ENCODE peak calls at places on chromosomes 13 and 19, in eight cellular contexts. R, F, Y, I, O, C, S and H are unnamed samples.

GRCh38 chr19:18488838-18489626 is 32.8 kb downstream of the ELL start:
- DNase-seq in R (peak), F (no peak), Y (no peak), I (no peak), O (peak), C (no peak), S (peak), H (no peak)

GRCh38 chr13:75357576-75358295 is 124.2 kb downstream of the TBC1D4 start:
- DNase-seq in R (peak), F (peak), Y (no peak), I (no peak), O (no peak), C (no peak), S (peak), H (peak)

GRCh38 chr13:20424959-20425358 is 100.7 kb downstream of the CRYL1 start:
- DNase-seq in R (no peak), F (no peak), Y (no peak), I (no peak), O (no peak), C (no peak), S (no peak), H (peak)

GRCh38 chr13:111531505-111531904 is 211.1 kb downstream of the TEX29 start:
- DNase-seq in R (no peak), F (peak), Y (no peak), I (no peak), O (no peak), C (no peak), S (peak), H (no peak)

GRCh38 chr13:29429496-29429895 is 166.0 kb downstream of the SLC7A1 start:
- DNase-seq in R (no peak), F (no peak), Y (no peak), I (peak), O (no peak), C (no peak), S (no peak), H (no peak)

GRCh38 chr19:12796146-12797071 is 5.1 kb downstream of the JUNB start:
- DNase-seq in R (peak), F (peak), Y (no peak), I (no peak), O (peak), C (peak), S (peak), H (peak)

GRCh38 chr13:50589651-50590054 is 253.8 kb downstream of the DLEU7 start:
- DNase-seq in R (no peak), F (peak), Y (peak), I (peak), O (no peak), C (no peak), S (no peak), H (peak)

GRCh38 chr13:20964904-20965303 is 62.4 kb upstream of the XPO4 start:
- DNase-seq in R (no peak), F (no peak), Y (peak), I (no peak), O (no peak), C (no peak), S (no peak), H (no peak)

GRCh38 chr19:48370955-48371354 is 6.8 kb downstream of the SYNGR4 start:
- DNase-seq in R (no peak), F (no peak), Y (no peak), I (no peak), O (no peak), C (no peak), S (no peak), H (no peak)
- H3K4me3 ChIP-seq in R (no peak), F (no peak), Y (no peak), I (no peak), O (no peak), C (no peak), S (no peak), H (no peak)

GRCh38 chr19:48364564-48365363 is 597 bp downstream of the SYNGR4 start:
- DNase-seq in R (no peak), F (no peak), Y (no peak), I (no peak), O (no peak), C (no peak), S (no peak), H (no peak)
- H3K4me3 ChIP-seq in R (peak), F (peak), Y (peak), I (peak), O (peak), C (no peak), S (no peak), H (peak)

GRCh38 chr13:33193428-33193974 is 92.1 kb downstream of the STARD13 start:
- DNase-seq in R (no peak), F (no peak), Y (no peak), I (no peak), O (no peak), C (no peak), S (no peak), H (peak)
- H3K4me3 ChIP-seq in R (no peak), F (no peak), Y (no peak), I (no peak), O (no peak), C (no peak), S (no peak), H (no peak)

GRCh38 chr19:48806818-48807589 is 3.8 kb downstream of the BCAT2 start:
- DNase-seq in R (peak), F (no peak), Y (no peak), I (no peak), O (no peak), C (no peak), S (peak), H (no peak)
- H3K4me3 ChIP-seq in R (no peak), F (no peak), Y (no peak), I (no peak), O (no peak), C (no peak), S (no peak), H (no peak)